ENCODE peak calls at places on chromosomes 7 and 10, in six cellular contexts. O is NCI-H1105 treated with DMSO at 0.1 percent for 48 hours, J is SW480, I is brain pericyte, R is NCI-H2029 treated with DMSO at 0.1 percent for 48 hours, W is NCI-H446. L is an unnamed sample.

GRCh38 chr10:132540456-132540855 is 2.9 kb downstream of the INPP5A start:
- DNase-seq in J (no peak), R (no peak), O (no peak), I (no peak), W (no peak), L (no peak)

GRCh38 chr10:118452098-118452497 is 110.0 kb upstream of the FAM204A start:
- DNase-seq in J (no peak), O (no peak), W (no peak), R (no peak), I (no peak), L (no peak)

GRCh38 chr10:12542271-12542670 is 192.9 kb downstream of the CAMK1D start:
- DNase-seq in J (no peak), R (no peak), O (no peak), I (no peak), W (no peak), L (no peak)

GRCh38 chr7:77576856-77577255 is 39.8 kb downstream of the PTPN12 start:
- DNase-seq in W (no peak), R (no peak), J (no peak), I (no peak), O (no peak), L (no peak)

GRCh38 chr7:114182837-114183236 is 231.8 kb upstream of the FOXP2 start:
- DNase-seq in W (peak), I (no peak), R (no peak), O (no peak), J (no peak), L (no peak)

GRCh38 chr10:107616463-107617131 is 452.1 kb upstream of the SORCS1 start:
- DNase-seq in W (no peak), R (no peak), J (no peak), O (no peak), I (no peak), L (no peak)

GRCh38 chr10:79244068-79244442 is 103.2 kb upstream of the PPIF start:
- DNase-seq in R (no peak), W (no peak), O (no peak), J (no peak), I (no peak), L (no peak)

GRCh38 chr7:22617166-22617565 is 109.8 kb upstream of the IL6 start:
- DNase-seq in J (no peak), R (no peak), W (no peak), O (no peak), I (no peak), L (no peak)

GRCh38 chr10:77857272-77857671 is 69.3 kb downstream of the DLG5 start:
- DNase-seq in O (no peak), J (no peak), I (no peak), W (no peak), R (no peak), L (no peak)

GRCh38 chr10:36994886-36995285 is 130.5 kb upstream of the ANKRD30A start:
- DNase-seq in O (no peak), J (no peak), W (no peak), R (no peak), I (no peak), L (no peak)

GRCh38 chr10:123087786-123088185 is 48.0 kb upstream of the HMX3 start:
- DNase-seq in J (no peak), I (no peak), W (no peak), R (no peak), O (no peak), L (no peak)

GRCh38 chr10:15853800-15854199 is 6.5 kb downstream of the MINDY3 start:
- DNase-seq in W (no peak), J (no peak), I (no peak), O (no peak), R (no peak), L (no peak)

GRCh38 chr10:96319754-96320514 is 15.7 kb downstream of the DNTT start:
- DNase-seq in R (no peak), W (no peak), J (no peak), I (no peak), O (no peak), L (no peak)

GRCh38 chr10:25130911-25131310 is 43.9 kb upstream of the GPR158 start:
- DNase-seq in O (no peak), I (no peak), J (no peak), W (no peak), R (no peak), L (no peak)

L was measured in natural killer cell treated with Interleukin-12 subunit alpha and Interleukin-12 subunit beta and Interleukin-15 and Interleukin-18, amount 100 ng/mL, for 72 hours.